ENCODE peak calls at places on chromosomes 13 and 19, in five cellular contexts. A is COR-L47, N is T-helper 9 cell, O is EL, E is lower lobe of right lung. F is an unnamed sample.
A peak's percentile ranks its signal among the peaks of the same experiment; 100 is the strongest.

GRCh38 chr13:27177852-27178251 is 6.2 kb upstream of the USP12 start:
- DNase-seq in E (no peak), O (no peak), N (no peak), A (no peak), F (no peak)

GRCh38 chr19:7417671-7418324 is 69.1 kb downstream of the ARHGEF18 start:
- DNase-seq in E (no peak), O (peak; percentile 34), N (no peak), A (no peak), F (no peak)

GRCh38 chr13:36352350-36352749 is 6.2 kb upstream of the SPART start:
- DNase-seq in O (peak; percentile 15), A (no peak), E (no peak), N (no peak), F (no peak)

GRCh38 chr19:5926641-5927438 is 12.8 kb downstream of the CAPS start:
- DNase-seq in A (no peak), O (no peak), N (no peak), E (no peak), F (no peak)

GRCh38 chr19:35940839-35941238 is 4.7 kb downstream of the LRFN3 start:
- DNase-seq in O (no peak), N (no peak), A (no peak), E (no peak), F (no peak)

GRCh38 chr19:38373907-38374331 is 452 bp upstream of the PSMD8 start:
- DNase-seq in N (no peak), O (no peak), E (no peak), A (no peak), F (no peak)

GRCh38 chr13:26011996-26012688 is 39.7 kb downstream of the SHISA2 start:
- DNase-seq in E (no peak), O (no peak), A (no peak), N (peak; percentile 46), F (peak; percentile 37)

GRCh38 chr19:45074744-45075143 is 1.5 kb downstream of the ZNF296 start:
- DNase-seq in A (no peak), E (no peak), O (no peak), N (no peak), F (no peak)

GRCh38 chr13:45975337-45975736 is 77.2 kb downstream of the ZC3H13 start:
- DNase-seq in E (no peak), A (no peak), N (no peak), O (no peak), F (no peak)

GRCh38 chr13:102870677-102871415 is 25.0 kb downstream of the ERCC5 start:
- DNase-seq in E (peak; percentile 62), A (peak; percentile 67), O (peak; percentile 66), N (peak; percentile 34), F (peak; percentile 23)

GRCh38 chr13:113493315-113493951 is 2.9 kb upstream of the DCUN1D2 start:
- DNase-seq in O (peak; percentile 91), N (no peak), A (no peak), E (no peak), F (no peak)

GRCh38 chr19:54172413-54172763 is 572 bp downstream of the TMC4 start:
- DNase-seq in O (no peak), E (no peak), N (no peak), A (no peak), F (no peak)

GRCh38 chr19:6693056-6693471 is 23.1 kb upstream of the TNFSF14 start:
- DNase-seq in O (no peak), N (no peak), E (no peak), A (no peak), F (no peak)

GRCh38 chr19:19597809-19598306 is 20.6 kb downstream of the PBX4 start:
- DNase-seq in N (peak; percentile 32), O (no peak), A (no peak), E (no peak), F (peak; percentile 21)

GRCh38 chr19:30281903-30282302 is 90.3 kb upstream of the ZNF536 start:
- DNase-seq in O (no peak), A (no peak), N (no peak), E (no peak), F (no peak)